ENCODE peak calls at places on chromosomes 16 and 17, in eight cellular contexts. T is activated T-cell treated with anti-CD3 and anti-CD28 coated beads for 24 hours; Z is epithelial cell of esophagus; B is stimulated activated CD4-positive, alpha-beta T cell treated with anti-CD3 and anti-CD28 coated beads, Interleukin-1b, Interleukin-23, amount 100 ng/mL, for 24 hours; Y is GM12892; R is heart left ventricle; O is NCI-H1417 treated with DMSO at 0.1 percent for 48 hours; P is RWPE1. M is an unnamed sample.

GRCh38 chr16:68636064-68636551 is 9.0 kb upstream of the CDH3 start:
- DNase-seq in T (no peak), Z (peak; percentile 99), B (no peak), Y (no peak), R (no peak), O (no peak), P (peak; percentile 75), M (no peak)

GRCh38 chr16:72620348-72620747 is 427.6 kb downstream of the ZFHX3 start:
- DNase-seq in T (no peak), Z (no peak), B (no peak), Y (no peak), R (no peak), O (no peak), P (no peak), M (no peak)

GRCh38 chr16:2034695-2035430 is 8.2 kb downstream of the NHERF2 start:
- DNase-seq in T (no peak), Z (no peak), B (no peak), Y (no peak), R (peak; percentile 33), O (no peak), P (no peak), M (no peak)

GRCh38 chr16:43294-43693 is 10.1 kb downstream of the POLR3K start:
- DNase-seq in T (no peak), Z (no peak), B (no peak), Y (no peak), R (no peak), O (no peak), P (no peak), M (no peak)

GRCh38 chr17:79020631-79021301 is 3.2 kb upstream of the C1QTNF1 start:
- DNase-seq in T (no peak), Z (peak; percentile 72), B (no peak), Y (no peak), R (no peak), O (no peak), P (no peak), M (peak; percentile 44)

GRCh38 chr16:10085078-10085798 is 97.0 kb downstream of the GRIN2A start:
- DNase-seq in T (no peak), Z (no peak), B (no peak), Y (no peak), R (no peak), O (no peak), P (no peak), M (no peak)

GRCh38 chr16:75402174-75402820 is 31.0 kb downstream of the CFDP1 start:
- DNase-seq in T (no peak), Z (peak; percentile 80), B (no peak), Y (no peak), R (no peak), O (no peak), P (no peak), M (no peak)

GRCh38 chr16:263182-263774 is 12.5 kb downstream of the RGS11 start:
- DNase-seq in T (no peak), Z (no peak), B (no peak), Y (no peak), R (no peak), O (no peak), P (no peak), M (no peak)

GRCh38 chr16:49601541-49601940 is 227.9 kb downstream of the C16orf78 start:
- DNase-seq in T (no peak), Z (no peak), B (no peak), Y (no peak), R (no peak), O (no peak), P (no peak), M (no peak)

GRCh38 chr17:57970706-57971105 is 15.5 kb upstream of the CUEDC1 start:
- DNase-seq in T (no peak), Z (no peak), B (no peak), Y (no peak), R (no peak), O (no peak), P (no peak), M (no peak)

GRCh38 chr17:72466199-72466598 is 345.4 kb downstream of the SOX9 start:
- DNase-seq in T (no peak), Z (peak; percentile 98), B (no peak), Y (no peak), R (no peak), O (no peak), P (peak; percentile 87), M (no peak)

GRCh38 chr17:16973760-16974540 is 2.0 kb upstream of the TNFRSF13B start:
- DNase-seq in T (no peak), Z (no peak), B (no peak), Y (no peak), R (no peak), O (no peak), P (no peak), M (no peak)

GRCh38 chr17:40338058-40338457 is 26.5 kb downstream of the GJD3 start:
- DNase-seq in T (no peak), Z (no peak), B (no peak), Y (no peak), R (no peak), O (no peak), P (no peak), M (no peak)

GRCh38 chr16:25838724-25839186 is 147.0 kb downstream of the HS3ST4 start:
- DNase-seq in T (peak; percentile 11), Z (peak; percentile 45), B (no peak), Y (peak; percentile 2), R (no peak), O (peak; percentile 16), P (peak; percentile 27), M (no peak)

GRCh38 chr17:76515291-76515949 is 14.2 kb upstream of the RHBDF2 start:
- DNase-seq in T (peak; percentile 76), Z (peak; percentile 63), B (peak; percentile 74), Y (no peak), R (peak; percentile 85), O (no peak), P (no peak), M (peak; percentile 93)

GRCh38 chr16:12405083-12405482 is 398.6 kb downstream of the CPPED1 start:
- DNase-seq in T (no peak), Z (no peak), B (no peak), Y (no peak), R (no peak), O (no peak), P (no peak), M (no peak)

GRCh38 chr16:67029249-67030096 is 524 bp downstream of the CBFB start:
- DNase-seq in T (peak; percentile 48), Z (peak; percentile 57), B (peak; percentile 45), Y (peak; percentile 58), R (peak; percentile 75), O (no peak), P (peak; percentile 46), M (peak; percentile 85)

GRCh38 chr17:37802061-37802460 is 57.2 kb upstream of the HNF1B start:
- DNase-seq in T (no peak), Z (no peak), B (no peak), Y (no peak), R (no peak), O (no peak), P (no peak), M (no peak)

GRCh38 chr17:67353161-67353560 is 13.2 kb downstream of the PSMD12 start:
- DNase-seq in T (no peak), Z (no peak), B (no peak), Y (no peak), R (no peak), O (no peak), P (no peak), M (no peak)

GRCh38 chr17:17626151-17626805 is 34.8 kb upstream of the PEMT start:
- DNase-seq in T (no peak), Z (no peak), B (no peak), Y (no peak), R (peak; percentile 13), O (peak; percentile 37), P (no peak), M (no peak)

GRCh38 chr17:66829883-66830282 is 5.0 kb upstream of the CACNG5 start:
- DNase-seq in T (no peak), Z (no peak), B (no peak), Y (no peak), R (no peak), O (no peak), P (no peak), M (peak; percentile 28)

GRCh38 chr16:57611184-57611583 is 17.2 kb upstream of the ADGRG1 start:
- DNase-seq in T (no peak), Z (peak; percentile 68), B (no peak), Y (no peak), R (no peak), O (no peak), P (no peak), M (no peak)

GRCh38 chr17:19344311-19345066 is 18.0 kb downstream of the B9D1 start:
- DNase-seq in T (no peak), Z (no peak), B (no peak), Y (no peak), R (no peak), O (no peak), P (no peak), M (peak; percentile 65)

GRCh38 chr17:76709077-76709950 is 1.5 kb downstream of the MXRA7 start:
- DNase-seq in T (no peak), Z (peak; percentile 88), B (no peak), Y (no peak), R (peak; percentile 93), O (no peak), P (no peak), M (peak; percentile 96)

GRCh38 chr16:69535123-69536050 is 30.4 kb upstream of the NFAT5 start:
- DNase-seq in T (no peak), Z (peak; percentile 62), B (no peak), Y (no peak), R (no peak), O (no peak), P (peak; percentile 53), M (no peak)

GRCh38 chr16:73306901-73307413 is 259.0 kb upstream of the ZFHX3 start:
- DNase-seq in T (no peak), Z (no peak), B (no peak), Y (no peak), R (no peak), O (no peak), P (no peak), M (no peak)

M was measured in sigmoid colon.